ENCODE peak calls at places on chromosomes 7 and 10, in four cellular contexts. O is aorta, D is GM23248, I is GM03348. M is an unnamed sample.
A peak's percentile ranks its signal among the peaks of the same experiment; 100 is the strongest.

GRCh38 chr10:86645111-86645445 is 9.3 kb upstream of the OPN4 start:
- DNase-seq in O (no peak), D (no peak), I (no peak), M (no peak)

GRCh38 chr10:132137111-132138072 is 49.4 kb upstream of the DPYSL4 start:
- DNase-seq in O (peak; percentile 43), D (no peak), I (no peak), M (peak; percentile 44)

GRCh38 chr10:73634397-73634796 is 6.9 kb downstream of the MYOZ1 start:
- DNase-seq in O (no peak), D (no peak), I (no peak), M (no peak)

GRCh38 chr7:46569117-46569433 is 648.0 kb upstream of the IGFBP3 start:
- DNase-seq in O (no peak), D (no peak), I (no peak), M (no peak)

GRCh38 chr10:96374639-96374984 is 15.8 kb upstream of the OPALIN start:
- DNase-seq in O (no peak), D (no peak), I (no peak), M (no peak)

GRCh38 chr10:29241925-29242324 is 46.9 kb upstream of the LYZL1 start:
- DNase-seq in O (no peak), D (no peak), I (no peak), M (no peak)

GRCh38 chr10:43595739-43596298 is 10.4 kb upstream of the ZNF485 start:
- DNase-seq in O (no peak), D (peak; percentile 5), I (no peak), M (no peak)

GRCh38 chr10:30718877-30719268 is 89.3 kb upstream of the LYZL2 start:
- DNase-seq in O (no peak), D (no peak), I (no peak), M (no peak)

GRCh38 chr7:38905026-38905759 is 3.8 kb downstream of the VPS41 start:
- DNase-seq in O (no peak), D (no peak), I (no peak), M (no peak)

GRCh38 chr7:96495751-96496216 is 173.9 kb upstream of the SLC25A13 start:
- DNase-seq in O (no peak), D (no peak), I (no peak), M (no peak)